ENCODE peak calls at places on chromosomes 6 and 20, in seven cellular contexts. G, Q, A, E, J, O and F are unnamed samples.

GRCh38 chr6:138957484-138957883 is 30.6 kb downstream of the REPS1 start:
- DNase-seq in G (peak; percentile 64), Q (no peak), A (no peak), E (no peak), J (no peak), O (no peak), F (no peak)

GRCh38 chr6:31441368-31442267 is 38.2 kb downstream of the MICA start:
- DNase-seq in G (peak; percentile 72), Q (peak; percentile 83), A (peak; percentile 70), E (peak; percentile 93), J (no peak), O (peak; percentile 84), F (peak; percentile 59)

GRCh38 chr20:58374906-58375760 is 13.9 kb upstream of the VAPB start:
- DNase-seq in G (peak; percentile 79), Q (no peak), A (peak; percentile 48), E (no peak), J (no peak), O (no peak), F (no peak)

GRCh38 chr20:23231561-23232218 is 118.9 kb upstream of the NXT1 start:
- DNase-seq in G (peak; percentile 60), Q (no peak), A (no peak), E (no peak), J (no peak), O (no peak), F (no peak)

GRCh38 chr6:142856607-142856856 is 88.4 kb downstream of the HIVEP2 start:
- DNase-seq in G (no peak), Q (no peak), A (no peak), E (no peak), J (no peak), O (no peak), F (no peak)

GRCh38 chr20:49323622-49324238 is 45.9 kb upstream of the ZNFX1 start:
- DNase-seq in G (peak; percentile 85), Q (peak; percentile 33), A (no peak), E (peak; percentile 31), J (peak; percentile 34), O (no peak), F (no peak)

GRCh38 chr6:32411943-32412342 is 5.0 kb upstream of the BTNL2 start:
- DNase-seq in G (no peak), Q (no peak), A (no peak), E (no peak), J (no peak), O (no peak), F (no peak)

GRCh38 chr6:17336425-17336824 is 55.3 kb downstream of the RBM24 start:
- DNase-seq in G (no peak), Q (no peak), A (no peak), E (no peak), J (no peak), O (no peak), F (no peak)

GRCh38 chr6:163324326-163324927 is 90.1 kb upstream of the QKI start:
- DNase-seq in G (no peak), Q (no peak), A (no peak), E (no peak), J (no peak), O (no peak), F (no peak)

GRCh38 chr6:49423817-49424216 is 39.2 kb downstream of the MMUT start:
- DNase-seq in G (peak; percentile 53), Q (no peak), A (no peak), E (no peak), J (no peak), O (no peak), F (no peak)

GRCh38 chr6:100612101-100612500 is 147.4 kb upstream of the SIM1 start:
- DNase-seq in G (no peak), Q (no peak), A (no peak), E (no peak), J (no peak), O (no peak), F (no peak)

GRCh38 chr6:154501287-154501868 is 9.1 kb downstream of the CNKSR3 start:
- DNase-seq in G (no peak), Q (no peak), A (no peak), E (no peak), J (no peak), O (no peak), F (no peak)

GRCh38 chr6:11972270-11972669 is 39.8 kb upstream of the HIVEP1 start:
- DNase-seq in G (no peak), Q (no peak), A (no peak), E (no peak), J (no peak), O (no peak), F (no peak)
- H3K4me1 ChIP-seq in G (peaks cover 8% of the 10 kb centered on the region), Q (no peaks in the 10 kb centered on the region), A (no peaks in the 10 kb centered on the region), E (no peaks in the 10 kb centered on the region), J (no peaks in the 10 kb centered on the region), O (peaks cover 14% of the 10 kb centered on the region), F (no peaks in the 10 kb centered on the region)

GRCh38 chr20:25049261-25050060 is 8.5 kb downstream of the ACSS1 start:
- DNase-seq in G (no peak), Q (no peak), A (no peak), E (no peak), J (no peak), O (peak; percentile 31), F (no peak)

GRCh38 chr20:25046736-25047666 is 10.9 kb downstream of the ACSS1 start:
- DNase-seq in G (no peak), Q (no peak), A (no peak), E (no peak), J (no peak), O (peak; percentile 29), F (no peak)

GRCh38 chr20:25046181-25046641 is 11.7 kb downstream of the ACSS1 start:
- DNase-seq in G (no peak), Q (no peak), A (no peak), E (no peak), J (no peak), O (peak; percentile 64), F (no peak)

GRCh38 chr20:25048519-25048952 is 9.4 kb downstream of the ACSS1 start:
- DNase-seq in G (no peak), Q (no peak), A (no peak), E (no peak), J (no peak), O (peak; percentile 41), F (no peak)

GRCh38 chr20:25047766-25048165 is 10.2 kb downstream of the ACSS1 start:
- DNase-seq in G (no peak), Q (no peak), A (no peak), E (no peak), J (no peak), O (peak; percentile 53), F (no peak)
- H3K4me1 ChIP-seq in G (no peaks in the 10 kb centered on the region), Q (peaks cover 13% of the 10 kb centered on the region), A (peaks cover 2% of the 10 kb centered on the region), E (peaks cover 5% of the 10 kb centered on the region), J (no peaks in the 10 kb centered on the region), O (peaks cover 62% of the 10 kb centered on the region), F (peaks cover 6% of the 10 kb centered on the region)

GRCh38 chr6:75282706-75283105 is 1.9 kb downstream of the TMEM30A start:
- DNase-seq in G (no peak), Q (no peak), A (no peak), E (no peak), J (no peak), O (no peak), F (no peak)
- H3K4me1 ChIP-seq in G (peaks cover 48% of the 10 kb centered on the region), Q (peaks cover 53% of the 10 kb centered on the region), A (peaks cover 3% of the 10 kb centered on the region), E (no peaks in the 10 kb centered on the region), J (peaks cover 19% of the 10 kb centered on the region), O (peaks cover 76% of the 10 kb centered on the region), F (peaks cover 16% of the 10 kb centered on the region)

GRCh38 chr20:62048821-62049291 is 16.8 kb downstream of the TAF4 start:
- DNase-seq in G (no peak), Q (no peak), A (no peak), E (no peak), J (no peak), O (peak; percentile 29), F (no peak)
- H3K4me1 ChIP-seq in G (peaks cover 7% of the 10 kb centered on the region), Q (peaks cover 4% of the 10 kb centered on the region), A (peaks cover 4% of the 10 kb centered on the region), E (no peaks in the 10 kb centered on the region), J (no peaks in the 10 kb centered on the region), O (peaks cover 26% of the 10 kb centered on the region), F (peaks cover 3% of the 10 kb centered on the region)

GRCh38 chr6:3811191-3811590 is 38.0 kb upstream of the FAM50B start:
- DNase-seq in G (no peak), Q (no peak), A (no peak), E (no peak), J (no peak), O (no peak), F (no peak)

GRCh38 chr6:3808189-3808588 is 41.0 kb upstream of the FAM50B start:
- DNase-seq in G (no peak), Q (no peak), A (no peak), E (no peak), J (no peak), O (no peak), F (no peak)

GRCh38 chr6:3808759-3809514 is 40.2 kb upstream of the FAM50B start:
- DNase-seq in G (peak; percentile 87), Q (no peak), A (no peak), E (peak; percentile 56), J (peak; percentile 66), O (no peak), F (no peak)

GRCh38 chr6:3809515-3809891 is 39.7 kb upstream of the FAM50B start:
- DNase-seq in G (no peak), Q (no peak), A (no peak), E (no peak), J (no peak), O (no peak), F (no peak)

GRCh38 chr6:3809982-3810381 is 39.2 kb upstream of the FAM50B start:
- DNase-seq in G (no peak), Q (no peak), A (no peak), E (no peak), J (no peak), O (no peak), F (no peak)
- H3K4me1 ChIP-seq in G (peaks cover 3% of the 10 kb centered on the region), Q (no peaks in the 10 kb centered on the region), A (peaks cover 4% of the 10 kb centered on the region), E (no peaks in the 10 kb centered on the region), J (peaks cover 40% of the 10 kb centered on the region), O (peaks cover 15% of the 10 kb centered on the region), F (no peaks in the 10 kb centered on the region)

GRCh38 chr20:56273491-56273890 is 25.0 kb downstream of the MC3R start:
- DNase-seq in G (no peak), Q (no peak), A (no peak), E (no peak), J (no peak), O (no peak), F (no peak)
- H3K4me1 ChIP-seq in G (no peaks in the 10 kb centered on the region), Q (no peaks in the 10 kb centered on the region), A (no peaks in the 10 kb centered on the region), E (no peaks in the 10 kb centered on the region), J (no peaks in the 10 kb centered on the region), O (no peaks in the 10 kb centered on the region), F (no peaks in the 10 kb centered on the region)

GRCh38 chr6:127341471-127342202 is 1.8 kb downstream of the ECHDC1 start:
- DNase-seq in G (no peak), Q (no peak), A (no peak), E (no peak), J (no peak), O (no peak), F (no peak)

GRCh38 chr6:127342296-127342945 is 988 bp downstream of the ECHDC1 start:
- DNase-seq in G (peak; percentile 68), Q (no peak), A (peak; percentile 39), E (no peak), J (no peak), O (no peak), F (no peak)

GRCh38 chr6:127342946-127343752 is at the start of gene ECHDC1:
- DNase-seq in G (peak; percentile 78), Q (peak; percentile 79), A (peak; percentile 55), E (peak; percentile 42), J (peak; percentile 62), O (peak; percentile 74), F (peak; percentile 44)

GRCh38 chr6:127345521-127345920 is 2.1 kb upstream of the ECHDC1 start:
- DNase-seq in G (no peak), Q (no peak), A (no peak), E (no peak), J (peak; percentile 40), O (no peak), F (no peak)

GRCh38 chr6:127343753-127344659 is 597 bp upstream of the ECHDC1 start:
- DNase-seq in G (peak; percentile 54), Q (no peak), A (peak; percentile 3), E (peak; percentile 8), J (no peak), O (no peak), F (no peak)
- H3K4me1 ChIP-seq in G (peaks cover 13% of the 10 kb centered on the region), Q (peaks cover 34% of the 10 kb centered on the region), A (peaks cover 6% of the 10 kb centered on the region), E (no peaks in the 10 kb centered on the region), J (peaks cover 30% of the 10 kb centered on the region), O (peaks cover 78% of the 10 kb centered on the region), F (peaks cover 17% of the 10 kb centered on the region)